ENCODE peak calls at places on chromosomes 2 and 18, in seven cellular contexts. D is hepatocyte, C is H1, G is A549, S is PC-9, U is HepG2, M is mammary epithelial cell. N is an unnamed sample. For H3K4me1, the result is how much of the 10 kb centered on the place peaks cover.

GRCh38 chr2:24771099-24771498 is 22.1 kb downstream of the PTRHD1 start:
- DNase-seq in D (no peak), C (no peak), G (no peak), S (no peak), U (no peak), M (no peak), N (no peak)

GRCh38 chr18:57947117-57947516 is 96.9 kb upstream of the NEDD4L start:
- DNase-seq in D (no peak), C (no peak), G (no peak), S (no peak), U (no peak), M (peak), N (no peak)

GRCh38 chr2:130920417-130921030 is 83.8 kb downstream of the ARHGEF4 start:
- DNase-seq in D (peak), C (peak), G (peak), S (peak), U (peak), M (peak), N (peak)

GRCh38 chr18:59272971-59273935 is at the start of gene RAX:
- DNase-seq in D (peak), C (no peak), G (peak), S (no peak), U (no peak), M (no peak), N (no peak)

GRCh38 chr2:210663574-210663973 is 107.2 kb downstream of the CPS1 start:
- DNase-seq in D (peak), C (no peak), G (no peak), S (no peak), U (peak), M (peak), N (no peak)

GRCh38 chr2:157880927-157881326 is 4.8 kb upstream of the ACVR1 start:
- DNase-seq in D (no peak), C (no peak), G (no peak), S (no peak), U (no peak), M (peak), N (no peak)

GRCh38 chr2:160322320-160322719 is 122.2 kb upstream of the ITGB6 start:
- DNase-seq in D (no peak), C (no peak), G (no peak), S (no peak), U (no peak), M (no peak), N (no peak)

GRCh38 chr2:44801676-44802408 is 139.7 kb upstream of the SIX3 start:
- DNase-seq in D (no peak), C (no peak), G (no peak), S (no peak), U (no peak), M (no peak), N (no peak)

GRCh38 chr18:58302811-58303210 is 258.8 kb downstream of the NEDD4L start:
- DNase-seq in D (no peak), C (no peak), G (no peak), S (no peak), U (no peak), M (no peak), N (no peak)

GRCh38 chr18:32177530-32177929 is 12.3 kb upstream of the MEP1B start:
- DNase-seq in D (no peak), C (no peak), G (no peak), S (no peak), U (no peak), M (peak), N (no peak)

GRCh38 chr2:199278099-199278498 is 179.6 kb downstream of the SATB2 start:
- DNase-seq in D (no peak), C (no peak), G (no peak), S (peak), U (no peak), M (peak), N (no peak)

DNA sequence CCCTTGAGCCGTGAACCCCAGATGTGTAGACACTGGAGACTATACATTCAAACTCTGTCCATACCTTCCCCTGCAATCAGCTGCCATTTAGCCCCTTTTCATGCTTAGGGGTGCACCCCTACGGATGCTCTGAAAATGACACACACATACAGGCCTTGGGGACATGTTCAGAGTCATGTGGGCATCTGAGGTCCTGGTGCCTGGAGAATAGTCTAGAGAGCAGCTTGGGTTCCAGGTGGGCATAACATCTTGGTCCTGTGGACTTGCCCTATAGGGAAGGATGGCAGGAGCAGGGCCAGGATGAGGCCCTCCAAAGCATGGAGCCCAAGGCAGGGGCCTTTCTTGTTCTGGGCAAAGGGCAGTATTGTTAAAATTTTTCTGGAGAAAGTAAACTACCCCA is 9.9 kb upstream of the FHOD3 start:
- DNase-seq in D (no peak), C (no peak), G (no peak), S (no peak), U (no peak), M (no peak), N (no peak)
- H3K4me1 ChIP-seq in D (under half), C (under half), G (under half), S (under half), U (under half), M (under half), N (under half)

DNA sequence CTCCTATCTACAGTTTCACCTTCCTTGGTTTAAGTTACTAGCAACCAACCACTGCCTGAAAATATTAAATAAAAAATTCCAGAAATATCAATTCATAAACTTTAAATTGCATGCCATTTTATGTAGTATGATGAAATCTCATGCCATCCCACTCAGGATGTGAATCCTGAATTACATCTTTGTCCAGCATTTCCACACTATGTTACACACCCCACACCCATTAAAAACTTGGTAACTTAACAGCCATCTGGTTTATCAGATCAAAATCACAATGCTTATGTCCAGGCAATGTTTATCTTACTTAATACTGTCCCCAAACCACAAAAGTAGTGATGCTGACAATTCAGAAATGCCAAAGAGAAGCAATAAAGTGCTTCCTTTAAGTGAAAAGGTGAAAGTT is 21.6 kb downstream of the CUL3 start:
- DNase-seq in D (no peak), C (no peak), G (no peak), S (no peak), U (no peak), M (no peak), N (no peak)
- H3K4me2 ChIP-seq in D (no peak), C (no peak), G (no peak), S (no peak), U (no peak), M (no peak), N (no peak)

DNA sequence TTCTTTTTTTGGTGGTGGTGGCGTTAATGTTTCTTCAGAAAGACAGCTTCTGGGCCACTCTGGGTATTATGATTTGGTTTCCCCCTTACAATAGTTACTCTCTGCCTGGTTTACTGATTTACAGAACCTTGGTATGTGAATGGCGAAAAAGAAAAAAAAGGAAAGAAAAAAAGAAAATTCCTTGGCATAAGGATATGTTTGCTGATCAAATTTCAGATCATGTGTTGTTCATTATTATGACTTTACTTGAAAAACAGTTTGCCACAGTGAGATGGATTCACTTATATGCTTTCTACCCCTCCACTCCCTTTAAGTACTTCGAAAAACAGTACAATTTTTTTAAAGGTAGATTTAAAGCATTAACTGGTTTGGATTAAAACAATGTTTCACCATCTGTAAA is 21.0 kb downstream of the BCL11A start:
- DNase-seq in D (no peak), C (no peak), G (no peak), S (no peak), U (no peak), M (no peak), N (no peak)
- H3K4me1 ChIP-seq in D (half or more), C (under half), G (under half), S (under half), U (under half), M (under half), N (half or more)

DNA sequence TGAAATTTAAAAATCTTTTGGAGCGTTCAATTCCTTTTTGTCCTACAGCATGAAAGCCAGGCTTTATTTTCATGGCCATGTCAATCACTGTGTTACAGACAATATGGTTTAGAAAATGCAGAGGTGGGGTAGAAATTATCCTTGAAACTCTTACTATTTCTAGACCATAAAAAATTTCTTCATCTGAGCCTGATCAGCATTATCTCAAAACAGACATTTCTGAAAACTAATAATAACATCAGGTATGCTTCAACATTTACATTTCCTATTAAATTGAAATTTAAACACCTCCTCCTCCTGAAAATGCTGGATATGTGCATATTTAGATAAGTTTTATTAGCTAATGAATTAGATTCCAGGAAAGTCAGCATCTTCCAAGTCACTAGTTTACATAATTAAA is 570.6 kb downstream of the RIT2 start:
- DNase-seq in D (no peak), C (no peak), G (no peak), S (no peak), U (no peak), M (no peak), N (no peak)
- H3K4me2 ChIP-seq in D (no peak), C (no peak), G (no peak), S (no peak), U (no peak), M (no peak), N (no peak)

GRCh38 chr2:28358668-28359201 is 33.9 kb upstream of the FOSL2 start:
- DNase-seq in D (no peak), C (no peak), G (no peak), S (no peak), U (no peak), M (no peak), N (no peak)

GRCh38 chr2:28360066-28360741 is 32.5 kb upstream of the FOSL2 start:
- DNase-seq in D (no peak), C (no peak), G (no peak), S (no peak), U (no peak), M (no peak), N (no peak)

GRCh38 chr2:28357948-28358667 is 34.5 kb upstream of the FOSL2 start:
- DNase-seq in D (no peak), C (no peak), G (no peak), S (no peak), U (no peak), M (no peak), N (no peak)

GRCh38 chr2:28360742-28361293 is 31.8 kb upstream of the FOSL2 start:
- DNase-seq in D (peak), C (no peak), G (no peak), S (peak), U (no peak), M (peak), N (peak)

DNA sequence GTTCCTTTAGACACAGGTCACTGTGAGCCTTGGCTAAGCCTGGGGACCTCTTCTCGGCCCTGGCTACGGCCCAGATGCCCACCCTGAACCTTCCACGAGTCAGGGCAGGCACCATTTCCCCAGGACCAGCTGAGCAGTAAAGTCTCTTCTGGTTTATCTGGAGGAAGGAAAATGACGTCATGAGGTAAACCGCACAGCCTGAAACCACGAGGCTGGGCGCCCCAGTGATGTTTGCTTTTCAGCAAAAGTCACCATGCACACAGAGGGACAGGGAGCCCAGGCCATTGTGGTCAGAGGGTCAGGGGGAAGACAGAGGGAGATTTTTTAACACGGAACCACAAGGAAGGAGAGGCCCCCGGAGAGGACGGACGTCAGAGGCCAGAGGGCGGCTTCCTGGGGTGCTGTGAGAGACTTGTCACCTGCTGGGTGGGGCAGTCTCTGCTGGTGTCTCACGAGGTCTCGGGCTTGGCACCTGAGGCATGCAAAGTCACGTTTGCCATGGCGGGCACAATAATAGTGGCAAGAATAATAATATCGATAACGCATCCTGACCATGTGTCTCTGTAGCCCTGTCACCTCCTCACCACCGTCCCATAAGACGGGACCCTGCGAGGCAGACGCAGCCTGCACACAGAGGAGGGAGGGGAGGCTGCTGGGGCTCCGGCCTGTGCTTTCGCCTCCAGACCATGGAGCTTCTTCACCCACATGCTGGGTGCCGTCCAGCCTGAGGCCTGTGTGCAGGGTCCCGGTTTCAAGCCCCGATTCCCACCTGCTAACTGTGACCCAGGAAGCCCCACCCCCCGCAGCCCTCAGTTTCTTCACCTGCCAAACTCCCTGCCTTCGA is 33.2 kb upstream of the FOSL2 start:
- DNase-seq in D (peak), C (no peak), G (no peak), S (peak), U (peak), M (no peak), N (no peak)
- H3K4me1 ChIP-seq in D (under half), C (under half), G (under half), S (under half), U (under half), M (under half), N (under half)

DNA sequence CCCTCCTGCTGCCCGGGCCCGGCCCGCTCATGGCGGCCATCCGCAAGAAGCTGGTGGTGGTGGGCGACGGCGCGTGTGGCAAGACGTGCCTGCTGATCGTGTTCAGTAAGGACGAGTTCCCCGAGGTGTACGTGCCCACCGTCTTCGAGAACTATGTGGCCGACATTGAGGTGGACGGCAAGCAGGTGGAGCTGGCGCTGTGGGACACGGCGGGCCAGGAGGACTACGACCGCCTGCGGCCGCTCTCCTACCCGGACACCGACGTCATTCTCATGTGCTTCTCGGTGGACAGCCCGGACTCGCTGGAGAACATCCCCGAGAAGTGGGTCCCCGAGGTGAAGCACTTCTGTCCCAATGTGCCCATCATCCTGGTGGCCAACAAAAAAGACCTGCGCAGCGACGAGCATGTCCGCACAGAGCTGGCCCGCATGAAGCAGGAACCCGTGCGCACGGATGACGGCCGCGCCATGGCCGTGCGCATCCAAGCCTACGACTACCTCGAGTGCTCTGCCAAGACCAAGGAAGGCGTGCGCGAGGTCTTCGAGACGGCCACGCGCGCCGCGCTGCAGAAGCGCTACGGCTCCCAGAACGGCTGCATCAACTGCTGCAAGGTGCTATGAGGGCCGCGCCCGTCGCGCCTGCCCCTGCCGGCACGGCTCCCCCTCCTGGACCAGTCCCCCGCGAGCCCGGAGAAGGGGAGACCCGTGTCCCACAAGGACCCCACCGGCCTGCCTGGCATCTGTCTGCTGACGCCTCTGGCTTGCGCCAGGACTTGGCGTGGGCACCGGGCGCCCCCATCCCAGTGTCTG is 767 bp downstream of the RHOB start:
- DNase-seq in D (peak), C (no peak), G (no peak), S (no peak), U (no peak), M (peak), N (no peak)
- H3K4me2 ChIP-seq in D (peak), C (peak), G (peak), S (peak), U (peak), M (peak), N (peak)

GRCh38 chr2:65063426-65063825 is 7.2 kb downstream of the CEP68 start:
- DNase-seq in D (no peak), C (no peak), G (no peak), S (no peak), U (no peak), M (no peak), N (no peak)

GRCh38 chr2:65067806-65068553 is 11.8 kb downstream of the CEP68 start:
- DNase-seq in D (no peak), C (no peak), G (no peak), S (no peak), U (no peak), M (no peak), N (no peak)

GRCh38 chr2:65061910-65062339 is 5.7 kb downstream of the CEP68 start:
- DNase-seq in D (no peak), C (no peak), G (no peak), S (no peak), U (no peak), M (peak), N (no peak)

GRCh38 chr2:65062843-65063242 is 6.6 kb downstream of the CEP68 start:
- DNase-seq in D (no peak), C (no peak), G (no peak), S (no peak), U (no peak), M (no peak), N (no peak)

GRCh38 chr2:65064728-65065552 is 8.7 kb downstream of the CEP68 start:
- DNase-seq in D (peak), C (no peak), G (peak), S (peak), U (peak), M (peak), N (no peak)
- H3K4me1 ChIP-seq in D (under half), C (under half), G (under half), S (under half), U (half or more), M (half or more), N (half or more)

DNA sequence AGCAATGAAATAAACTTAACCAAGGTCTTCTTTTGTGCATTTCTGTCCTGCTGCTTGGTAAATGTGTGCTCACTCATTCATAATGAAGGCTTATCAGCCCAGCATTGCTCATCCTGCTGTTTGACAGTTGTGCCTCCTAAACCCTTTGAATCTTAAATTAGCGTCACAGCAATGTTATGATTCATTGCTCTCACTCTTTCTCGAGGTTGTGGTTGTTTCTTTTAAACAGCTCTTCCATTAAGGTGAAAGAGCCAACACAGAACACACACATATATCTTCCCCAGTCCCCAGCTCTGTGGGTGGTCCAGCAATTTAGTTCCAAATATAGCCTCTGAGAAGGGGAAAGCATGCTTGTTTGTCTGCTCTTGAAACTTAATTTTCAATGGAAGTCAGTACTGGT is 84.0 kb downstream of the EVA1A start:
- DNase-seq in D (peak), C (no peak), G (no peak), S (no peak), U (no peak), M (peak), N (no peak)
- H3K4me2 ChIP-seq in D (no peak), C (no peak), G (no peak), S (no peak), U (no peak), M (no peak), N (no peak)

GRCh38 chr2:101803128-101803527 is 105.6 kb downstream of the MAP4K4 start:
- DNase-seq in D (no peak), C (no peak), G (no peak), S (no peak), U (peak), M (peak), N (no peak)
- H3K4me1 ChIP-seq in D (half or more), C (under half), G (half or more), S (half or more), U (half or more), M (half or more), N (half or more)

DNA sequence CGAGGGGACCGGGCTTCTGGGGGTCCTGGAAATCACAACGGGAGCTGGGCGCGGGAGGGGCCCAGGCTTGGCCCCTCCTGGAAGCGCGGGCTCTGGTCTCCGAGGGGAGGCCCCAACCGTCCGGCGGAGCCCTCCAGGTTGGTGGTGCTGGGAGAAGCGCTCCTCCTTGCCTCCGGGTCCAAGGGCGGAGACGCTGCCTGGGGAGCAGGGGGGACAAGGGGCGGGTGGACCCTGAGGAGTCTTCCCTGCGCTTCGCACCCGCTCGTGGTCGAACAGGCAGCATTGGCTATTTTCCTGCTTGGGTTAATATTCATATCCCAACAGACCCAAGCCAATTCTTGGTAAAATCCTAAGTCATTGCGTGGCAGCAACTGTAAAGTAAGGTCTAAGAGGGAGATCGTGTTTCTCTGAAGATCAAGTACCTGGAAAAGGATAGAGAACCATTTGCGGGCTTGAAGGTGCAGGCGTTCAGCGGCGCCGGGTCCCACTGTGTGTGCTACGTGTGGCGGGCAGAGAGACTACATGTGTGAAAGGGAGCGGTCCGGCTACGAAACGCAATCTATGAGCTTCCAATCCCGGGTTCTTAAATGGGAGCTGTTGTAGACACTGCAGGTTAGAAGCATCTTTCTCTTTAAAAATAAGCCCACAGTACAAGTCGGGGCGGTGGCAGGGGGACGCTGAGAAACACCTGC is 805 bp downstream of the CIDEA start:
- DNase-seq in D (no peak), C (no peak), G (no peak), S (no peak), U (no peak), M (no peak), N (no peak)
- H3K4me2 ChIP-seq in D (peak), C (peak), G (no peak), S (peak), U (no peak), M (peak), N (peak)